ENCODE peak calls at places on chromosomes 6 and 20, in seven cellular contexts. H, R, A, L, O, G and D are unnamed samples.

GRCh38 chr6:55917756-55918415 is 42.5 kb upstream of the BMP5 start:
- DNase-seq in H (no peak), R (no peak), A (no peak), L (no peak), O (no peak), G (no peak), D (no peak)

GRCh38 chr6:134880487-134881190 is 69.3 kb downstream of the ALDH8A1 start:
- DNase-seq in H (no peak), R (peak), A (peak), L (no peak), O (no peak), G (no peak), D (no peak)

GRCh38 chr6:14475306-14475705 is 357.7 kb downstream of the CD83 start:
- DNase-seq in H (no peak), R (no peak), A (no peak), L (no peak), O (no peak), G (no peak), D (no peak)

GRCh38 chr6:82553863-82554531 is 190.4 kb downstream of the TPBG start:
- DNase-seq in H (no peak), R (no peak), A (no peak), L (no peak), O (no peak), G (no peak), D (no peak)

GRCh38 chr6:33702345-33702977 is 9.0 kb downstream of the UQCC2 start:
- DNase-seq in H (peak), R (no peak), A (peak), L (peak), O (no peak), G (peak), D (peak)

GRCh38 chr6:139951172-139951571 is 576.7 kb upstream of the CITED2 start:
- DNase-seq in H (no peak), R (no peak), A (no peak), L (no peak), O (no peak), G (no peak), D (no peak)

GRCh38 chr20:48734104-48734749 is 93.6 kb downstream of the PREX1 start:
- DNase-seq in H (no peak), R (no peak), A (peak), L (no peak), O (no peak), G (no peak), D (no peak)

GRCh38 chr6:70954750-70955149 is 2.1 kb downstream of the B3GAT2 start:
- DNase-seq in H (no peak), R (no peak), A (no peak), L (no peak), O (no peak), G (no peak), D (no peak)